ENCODE peak calls at places on chromosomes 13 and 19, in seven cellular contexts. B, F, Y, R, C, D and V are unnamed samples.

GRCh38 chr13:112931028-112931934 is 37.7 kb upstream of the MCF2L start:
- DNase-seq in D (no peak), C (peak), R (peak), B (peak), F (no peak), Y (peak), V (peak)

GRCh38 chr13:60397693-60398437 is 845 bp downstream of the TDRD3 start:
- DNase-seq in F (peak), D (peak), B (peak), Y (peak), R (peak), C (peak), V (peak)

GRCh38 chr13:31424130-31424729 is 224.5 kb downstream of the B3GLCT start:
- DNase-seq in C (peak), D (peak), B (peak), R (peak), Y (peak), F (peak), V (peak)

GRCh38 chr19:38731654-38732301 is 12.5 kb downstream of the CAPN12 start:
- DNase-seq in F (no peak), C (peak), B (no peak), D (no peak), Y (peak), R (no peak), V (no peak)

GRCh38 chr13:79628463-79628862 is 147.5 kb downstream of the NDFIP2 start:
- DNase-seq in D (no peak), F (no peak), B (no peak), C (no peak), R (no peak), Y (no peak), V (no peak)

GRCh38 chr13:33126909-33127607 is 110.8 kb downstream of the KL start:
- DNase-seq in B (no peak), C (no peak), R (no peak), Y (no peak), F (no peak), D (no peak), V (peak)

GRCh38 chr19:55370305-55370988 is at the start of gene IL11:
- DNase-seq in Y (no peak), C (no peak), B (no peak), D (no peak), F (no peak), R (no peak), V (peak)

GRCh38 chr13:26811636-26812035 is 51.0 kb upstream of the GPR12 start:
- DNase-seq in F (no peak), B (no peak), C (no peak), R (no peak), D (no peak), Y (no peak), V (no peak)

GRCh38 chr19:48053856-48054255 is 10.0 kb upstream of the CABP5 start:
- DNase-seq in R (no peak), Y (no peak), F (no peak), D (no peak), C (no peak), B (peak), V (no peak)

GRCh38 chr13:41917641-41918040 is 43.3 kb downstream of the VWA8 start:
- DNase-seq in F (no peak), R (no peak), D (no peak), Y (no peak), C (no peak), B (no peak), V (peak)

GRCh38 chr19:39038098-39038497 is 5.7 kb upstream of the FBXO27 start:
- DNase-seq in Y (peak), C (peak), F (no peak), D (no peak), B (peak), R (no peak), V (peak)

GRCh38 chr13:46751811-46752635 is 44.9 kb downstream of the ESD start:
- DNase-seq in F (peak), Y (no peak), R (no peak), D (peak), B (no peak), C (peak), V (peak)

GRCh38 chr13:107113387-107113786 is 545.5 kb upstream of the ARGLU1 start:
- DNase-seq in C (no peak), Y (no peak), F (no peak), B (no peak), D (no peak), R (no peak), V (no peak)

GRCh38 chr19:41876847-41877489 is at the start of gene CD79A:
- DNase-seq in F (no peak), B (no peak), Y (no peak), C (no peak), R (no peak), D (no peak), V (no peak)

GRCh38 chr19:48656840-48657474 is 11.0 kb upstream of the CA11 start:
- DNase-seq in F (no peak), B (peak), R (no peak), C (no peak), Y (no peak), D (no peak), V (peak)

GRCh38 chr19:1260749-1261511 is 8.2 kb upstream of the CIRBP start:
- DNase-seq in F (peak), C (peak), R (peak), D (peak), Y (peak), B (peak), V (peak)

GRCh38 chr19:1261512-1261862 is 7.6 kb upstream of the CIRBP start:
- DNase-seq in F (no peak), B (no peak), Y (no peak), R (no peak), D (no peak), C (no peak), V (no peak)

GRCh38 chr19:1262687-1263123 is 6.4 kb upstream of the CIRBP start:
- DNase-seq in Y (no peak), C (no peak), B (no peak), D (no peak), R (no peak), F (no peak), V (no peak)

GRCh38 chr19:1263198-1263597 is 5.9 kb upstream of the CIRBP start:
- DNase-seq in Y (no peak), B (no peak), R (no peak), C (no peak), D (no peak), F (no peak), V (no peak)

GRCh38 chr19:1261863-1262686 is 7.1 kb upstream of the CIRBP start:
- DNase-seq in B (peak), R (peak), D (no peak), C (peak), Y (peak), F (no peak), V (peak)
- TF ChIP-seq CTCF in B (no peak), R (no peak), D (no peak), C (no peak), Y (no peak), F (no peak), V (no peak)

DNA sequence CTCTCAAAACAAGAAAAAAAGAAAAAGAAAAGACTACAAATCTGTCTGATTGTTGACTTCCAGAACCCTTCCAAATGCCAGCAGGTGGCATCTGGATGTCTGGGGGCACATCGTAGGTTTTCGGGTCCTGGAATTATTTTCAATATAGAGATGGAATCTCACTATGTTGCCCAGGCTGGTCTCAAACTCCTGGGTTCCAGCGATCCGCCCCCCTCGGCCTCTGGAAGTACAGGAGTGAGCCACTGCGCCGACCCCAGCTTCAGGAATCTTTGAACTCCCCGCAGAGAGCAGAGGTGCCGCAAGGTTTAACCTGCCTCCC is 567 bp upstream of the B3GNT3 start:
- DNase-seq in Y (no peak), F (no peak), R (no peak), B (no peak), D (no peak), C (no peak), V (no peak)
- TF ChIP-seq CTCF in Y (no peak), F (no peak), R (no peak), B (no peak), D (no peak), C (no peak), V (no peak)

GRCh38 chr19:16013181-16013850 is 63.0 kb upstream of the TPM4 start:
- DNase-seq in F (peak), B (no peak), D (no peak), Y (no peak), C (no peak), R (no peak), V (no peak)
- TF ChIP-seq CTCF in F (no peak), B (no peak), D (no peak), Y (no peak), C (no peak), R (no peak), V (no peak)

GRCh38 chr19:45402469-45403070 is 2.3 kb downstream of the PPP1R13L start:
- DNase-seq in Y (peak), R (peak), F (no peak), D (no peak), C (peak), B (peak), V (no peak)
- TF ChIP-seq CTCF in Y (no peak), R (no peak), F (peak), D (peak), C (peak), B (no peak), V (peak)

GRCh38 chr13:83414393-83414792 is 467.9 kb downstream of the SLITRK1 start:
- DNase-seq in R (no peak), B (no peak), D (no peak), F (no peak), C (no peak), Y (no peak), V (no peak)
- TF ChIP-seq CTCF in R (no peak), B (no peak), D (no peak), F (no peak), C (no peak), Y (no peak), V (no peak)

GRCh38 chr19:17484520-17485180 is 14.3 kb downstream of the SLC27A1 start:
- DNase-seq in D (no peak), F (no peak), Y (peak), R (no peak), B (no peak), C (no peak), V (no peak)

GRCh38 chr19:17482877-17483604 is 12.7 kb downstream of the SLC27A1 start:
- DNase-seq in R (no peak), D (no peak), Y (no peak), F (no peak), B (no peak), C (no peak), V (no peak)

GRCh38 chr19:17483605-17484002 is 13.3 kb downstream of the SLC27A1 start:
- DNase-seq in C (no peak), F (no peak), R (no peak), B (no peak), D (no peak), Y (no peak), V (no peak)

GRCh38 chr19:17479325-17479791 is 9.0 kb downstream of the SLC27A1 start:
- DNase-seq in D (no peak), F (no peak), B (no peak), C (no peak), R (no peak), Y (no peak), V (peak)

DNA sequence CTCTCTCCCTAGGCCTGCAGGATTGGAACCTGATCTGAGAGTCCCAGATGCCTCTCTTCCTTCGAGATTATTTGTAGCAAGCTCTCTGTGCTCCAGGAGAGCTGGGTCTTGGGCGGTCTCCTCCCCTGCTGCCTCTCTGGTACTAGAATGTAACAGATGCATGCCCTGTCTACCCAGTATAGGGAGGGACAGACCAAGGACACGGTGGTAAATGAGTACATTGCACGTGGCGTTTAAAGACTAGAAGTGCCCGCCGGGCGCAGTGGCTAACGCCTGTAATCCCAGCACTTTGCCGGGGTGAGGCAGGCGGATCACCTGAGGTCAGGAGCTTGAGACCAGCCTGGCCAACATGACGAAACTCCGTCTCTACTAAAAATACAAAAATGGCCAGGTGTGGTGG is 11.7 kb downstream of the SLC27A1 start:
- DNase-seq in R (no peak), C (no peak), F (no peak), D (no peak), Y (no peak), B (no peak), V (no peak)
- TF ChIP-seq CTCF in R (no peak), C (no peak), F (no peak), D (no peak), Y (no peak), B (no peak), V (no peak)

GRCh38 chr13:44879452-44880058 is 109.7 kb downstream of the NUFIP1 start:
- DNase-seq in B (peak), C (peak), R (no peak), F (no peak), Y (peak), D (no peak), V (peak)
- TF ChIP-seq CTCF in B (peak), C (peak), R (no peak), F (no peak), Y (no peak), D (no peak), V (peak)

GRCh38 chr19:43956827-43957226 is 5.8 kb downstream of the ZNF221 start:
- DNase-seq in C (no peak), R (no peak), Y (no peak), B (no peak), F (no peak), D (no peak), V (no peak)

GRCh38 chr19:43950834-43951626 is at the start of gene ZNF221:
- DNase-seq in C (peak), D (peak), Y (peak), F (peak), R (peak), B (peak), V (peak)
- TF ChIP-seq CTCF in C (peak), D (no peak), Y (peak), F (no peak), R (peak), B (no peak), V (peak)